ENCODE peak calls at places on chromosomes 4 and X, in four cellular contexts. Y is astrocyte of the spinal cord, S is heart left ventricle, W is NCI-H524 treated with DMSO at 0.1 percent for 48 hours. I is an unnamed sample.

GRCh38 chr4:82469776-82470345 is 39.5 kb downstream of the ENOPH1 start:
- DNase-seq in Y (peak; percentile 78), S (no peak), W (no peak), I (no peak)

GRCh38 chr4:110503588-110504435 is 27.9 kb downstream of the ENPEP start:
- DNase-seq in Y (peak; percentile 59), S (peak; percentile 28), W (no peak), I (no peak)

GRCh38 chr4:183444953-183445543 is 612 bp downstream of the CDKN2AIP start:
- DNase-seq in Y (no peak), S (peak; percentile 63), W (no peak), I (peak; percentile 79)

GRCh38 chr4:54217642-54218486 is 11.2 kb upstream of the PDGFRA start:
- DNase-seq in Y (peak; percentile 85), S (peak; percentile 83), W (no peak), I (peak; percentile 78)

GRCh38 chr4:112823631-112824030 is 186.7 kb downstream of the LARP7 start:
- DNase-seq in Y (no peak), S (no peak), W (no peak), I (no peak)

GRCh38 chr4:6953751-6954380 is 44.2 kb downstream of the TBC1D14 start:
- DNase-seq in Y (peak; percentile 72), S (peak; percentile 90), W (peak; percentile 25), I (peak; percentile 87)

GRCh38 chr4:154084864-154085263 is 296.0 kb upstream of the SFRP2 start:
- DNase-seq in Y (no peak), S (no peak), W (no peak), I (no peak)

GRCh38 chrX:150508461-150509367 is 59.7 kb upstream of the MTM1 start:
- DNase-seq in Y (peak; percentile 22), S (peak; percentile 71), W (no peak), I (no peak)

GRCh38 chr4:39062094-39062493 is at the start of gene KLHL5:
- DNase-seq in Y (peak; percentile 41), S (no peak), W (no peak), I (no peak)

GRCh38 chr4:153207561-153207960 is 3.3 kb downstream of the TRIM2 start:
- DNase-seq in Y (peak; percentile 16), S (peak; percentile 56), W (no peak), I (no peak)

GRCh38 chrX:37686348-37686736 is 751 bp downstream of the XK start:
- DNase-seq in Y (no peak), S (no peak), W (no peak), I (no peak)

GRCh38 chrX:66030505-66031317 is 9.2 kb downstream of the VSIG4 start:
- DNase-seq in Y (no peak), S (no peak), W (no peak), I (no peak)

GRCh38 chrX:17922303-17922702 is 61.2 kb upstream of the RAI2 start:
- DNase-seq in Y (no peak), S (no peak), W (no peak), I (no peak)

GRCh38 chrX:47543496-47543895 is 17.5 kb upstream of the ARAF start:
- DNase-seq in Y (no peak), S (no peak), W (no peak), I (no peak)

GRCh38 chr4:144355809-144356757 is 215.6 kb upstream of the GYPA start:
- DNase-seq in Y (peak; percentile 99), S (no peak), W (no peak), I (no peak)

GRCh38 chr4:8267077-8267476 is 2.5 kb upstream of the HTRA3 start:
- DNase-seq in Y (peak; percentile 22), S (peak; percentile 90), W (no peak), I (peak; percentile 86)

GRCh38 chr4:15736514-15737050 is 33.7 kb downstream of the BST1 start:
- DNase-seq in Y (no peak), S (no peak), W (no peak), I (no peak)

GRCh38 chr4:87633239-87633638 is 16.8 kb upstream of the DMP1 start:
- DNase-seq in Y (peak; percentile 60), S (no peak), W (peak; percentile 13), I (no peak)

GRCh38 chr4:57151481-57151880 is 41.3 kb upstream of the IGFBP7 start:
- DNase-seq in Y (no peak), S (no peak), W (no peak), I (no peak)

GRCh38 chr4:84585276-84585675 is 2.3 kb downstream of the CDS1 start:
- DNase-seq in Y (no peak), S (no peak), W (no peak), I (no peak)

I was measured in cardiac septum.